ENCODE peak calls at places on chromosomes 4 and X, in six cellular contexts. One of them, this sample, is unnamed.

GRCh38 chr4:40837094-40837870 is 87.5 kb downstream of the NSUN7 start:
- DNase-seq in mesendoderm: no peak
- DNase-seq in GOT3: no peak
- DNase-seq in effector memory CD4-positive, alpha-beta T cell: no peak
- DNase-seq in Calu3: no peak
- DNase-seq in NCI-H748 treated with DMSO at 0.1 percent for 48 hours: no peak
- DNase-seq in this sample: no peak

GRCh38 chr4:89101256-89102161 is 9.8 kb upstream of the TIGD2 start:
- DNase-seq in mesendoderm: no peak
- DNase-seq in GOT3: no peak
- DNase-seq in effector memory CD4-positive, alpha-beta T cell: no peak
- DNase-seq in Calu3: no peak
- DNase-seq in NCI-H748 treated with DMSO at 0.1 percent for 48 hours: no peak
- DNase-seq in this sample: no peak

GRCh38 chrX:110310000-110310790 is 7.7 kb downstream of the AMMECR1 start:
- DNase-seq in mesendoderm: no peak
- DNase-seq in GOT3: no peak
- DNase-seq in effector memory CD4-positive, alpha-beta T cell: no peak
- DNase-seq in Calu3: no peak
- DNase-seq in NCI-H748 treated with DMSO at 0.1 percent for 48 hours: no peak
- DNase-seq in this sample: no peak

GRCh38 chr4:25174674-25175073 is 14.4 kb upstream of the SEPSECS start:
- DNase-seq in mesendoderm: peak; percentile 62
- DNase-seq in GOT3: no peak
- DNase-seq in effector memory CD4-positive, alpha-beta T cell: no peak
- DNase-seq in Calu3: no peak
- DNase-seq in NCI-H748 treated with DMSO at 0.1 percent for 48 hours: no peak
- DNase-seq in this sample: no peak

GRCh38 chr4:24730256-24731001 is 64.9 kb upstream of the SOD3 start:
- DNase-seq in mesendoderm: no peak
- DNase-seq in GOT3: no peak
- DNase-seq in effector memory CD4-positive, alpha-beta T cell: no peak
- DNase-seq in Calu3: no peak
- DNase-seq in NCI-H748 treated with DMSO at 0.1 percent for 48 hours: no peak
- DNase-seq in this sample: no peak

GRCh38 chrX:87517571-87518141 is at the start of gene KLHL4:
- DNase-seq in mesendoderm: peak; percentile 98
- DNase-seq in GOT3: no peak
- DNase-seq in effector memory CD4-positive, alpha-beta T cell: no peak
- DNase-seq in Calu3: peak; percentile 0
- DNase-seq in NCI-H748 treated with DMSO at 0.1 percent for 48 hours: peak; percentile 49
- DNase-seq in this sample: no peak

GRCh38 chr4:56655209-56655626 is 25.9 kb downstream of the HOPX start:
- DNase-seq in mesendoderm: peak; percentile 67
- DNase-seq in GOT3: no peak
- DNase-seq in effector memory CD4-positive, alpha-beta T cell: no peak
- DNase-seq in Calu3: peak; percentile 20
- DNase-seq in NCI-H748 treated with DMSO at 0.1 percent for 48 hours: no peak
- DNase-seq in this sample: no peak

GRCh38 chr4:108834787-108835384 is 72.0 kb upstream of the ETNPPL start:
- DNase-seq in mesendoderm: peak; percentile 40
- DNase-seq in GOT3: no peak
- DNase-seq in effector memory CD4-positive, alpha-beta T cell: no peak
- DNase-seq in Calu3: no peak
- DNase-seq in NCI-H748 treated with DMSO at 0.1 percent for 48 hours: no peak
- DNase-seq in this sample: no peak

GRCh38 chr4:95190751-95191436 is 357.9 kb downstream of the UNC5C start:
- DNase-seq in mesendoderm: no peak
- DNase-seq in GOT3: no peak
- DNase-seq in effector memory CD4-positive, alpha-beta T cell: no peak
- DNase-seq in Calu3: no peak
- DNase-seq in NCI-H748 treated with DMSO at 0.1 percent for 48 hours: peak; percentile 62
- DNase-seq in this sample: no peak

GRCh38 chr4:7956306-7957112 is 16.8 kb upstream of the AFAP1 start:
- DNase-seq in mesendoderm: no peak
- DNase-seq in GOT3: no peak
- DNase-seq in effector memory CD4-positive, alpha-beta T cell: no peak
- DNase-seq in Calu3: peak; percentile 72
- DNase-seq in NCI-H748 treated with DMSO at 0.1 percent for 48 hours: no peak
- DNase-seq in this sample: no peak

GRCh38 chrX:54180403-54180802 is 2.7 kb downstream of the FAM120C start:
- DNase-seq in mesendoderm: no peak
- DNase-seq in GOT3: no peak
- DNase-seq in effector memory CD4-positive, alpha-beta T cell: no peak
- DNase-seq in Calu3: no peak
- DNase-seq in NCI-H748 treated with DMSO at 0.1 percent for 48 hours: no peak
- DNase-seq in this sample: no peak

GRCh38 chr4:77453911-77454310 is 151.7 kb upstream of the CXCL13 start:
- DNase-seq in mesendoderm: no peak
- DNase-seq in GOT3: no peak
- DNase-seq in effector memory CD4-positive, alpha-beta T cell: no peak
- DNase-seq in Calu3: no peak
- DNase-seq in NCI-H748 treated with DMSO at 0.1 percent for 48 hours: no peak
- DNase-seq in this sample: no peak

This sample was measured in T-helper 1 cell.